ENCODE peak calls at places on chromosome 7, in four cellular contexts. C is left ventricle myocardium inferior, X is NB4, P is right atrium auricular region. M is an unnamed sample.

GRCh38 chr7:143884978-143885559 is 16.9 kb downstream of the TCAF1 start:
- DNase-seq in X (no peak), C (peak), P (no peak), M (no peak)

GRCh38 chr7:38565289-38565688 is 65.9 kb downstream of the AMPH start:
- DNase-seq in X (no peak), P (no peak), C (no peak), M (no peak)

GRCh38 chr7:91683823-91684222 is 196.7 kb downstream of the MTERF1 start:
- DNase-seq in C (no peak), X (peak), P (no peak), M (peak)

GRCh38 chr7:11751315-11751714 is 80.7 kb downstream of the THSD7A start:
- DNase-seq in C (no peak), P (no peak), X (no peak), M (no peak)

GRCh38 chr7:116327135-116327534 is 116.8 kb downstream of the TES start:
- DNase-seq in C (no peak), X (no peak), P (no peak), M (no peak)

GRCh38 chr7:50648570-50649169 is 83.5 kb upstream of the DDC start:
- DNase-seq in C (no peak), P (peak), X (no peak), M (no peak)

GRCh38 chr7:101362334-101363195 is at the start of gene COL26A1:
- DNase-seq in C (peak), P (no peak), X (no peak), M (no peak)

GRCh38 chr7:2037301-2037804 is 195.4 kb downstream of the MAD1L1 start:
- DNase-seq in C (peak), P (no peak), X (no peak), M (no peak)

GRCh38 chr7:95527033-95527775 is 41.5 kb downstream of the ASB4 start:
- DNase-seq in X (peak), P (no peak), C (no peak), M (peak)

GRCh38 chr7:111091623-111092370 is 870 bp downstream of the LRRN3 start:
- DNase-seq in C (no peak), P (no peak), X (no peak), M (no peak)

GRCh38 chr7:2757361-2757903 is 69.4 kb downstream of the AMZ1 start:
- DNase-seq in X (peak), P (no peak), C (peak), M (no peak)

GRCh38 chr7:94366827-94367226 is 27.9 kb upstream of the COL1A2 start:
- DNase-seq in C (no peak), P (no peak), X (no peak), M (no peak)

GRCh38 chr7:94366163-94366562 is 28.5 kb upstream of the COL1A2 start:
- DNase-seq in C (no peak), P (no peak), X (no peak), M (no peak)

GRCh38 chr7:94368371-94368791 is 26.3 kb upstream of the COL1A2 start:
- DNase-seq in C (no peak), X (no peak), P (no peak), M (peak)

GRCh38 chr7:94364816-94365215 is 29.9 kb upstream of the COL1A2 start:
- DNase-seq in P (no peak), C (no peak), X (no peak), M (no peak)

GRCh38 chr7:94367940-94368339 is 26.8 kb upstream of the COL1A2 start:
- DNase-seq in C (no peak), P (no peak), X (no peak), M (no peak)
- H3K4me3 ChIP-seq in C (peak), P (no peak), X (no peak), M (peak)

GRCh38 chr7:452230-452751 is 67.4 kb downstream of the PDGFA start:
- DNase-seq in C (no peak), X (no peak), P (no peak), M (no peak)

GRCh38 chr7:451255-452229 is 68.1 kb downstream of the PDGFA start:
- DNase-seq in C (no peak), P (no peak), X (no peak), M (no peak)

GRCh38 chr7:449249-450019 is 70.2 kb downstream of the PDGFA start:
- DNase-seq in P (no peak), X (no peak), C (no peak), M (no peak)

GRCh38 chr7:450036-450435 is 69.6 kb downstream of the PDGFA start:
- DNase-seq in X (no peak), P (no peak), C (no peak), M (no peak)

DNA sequence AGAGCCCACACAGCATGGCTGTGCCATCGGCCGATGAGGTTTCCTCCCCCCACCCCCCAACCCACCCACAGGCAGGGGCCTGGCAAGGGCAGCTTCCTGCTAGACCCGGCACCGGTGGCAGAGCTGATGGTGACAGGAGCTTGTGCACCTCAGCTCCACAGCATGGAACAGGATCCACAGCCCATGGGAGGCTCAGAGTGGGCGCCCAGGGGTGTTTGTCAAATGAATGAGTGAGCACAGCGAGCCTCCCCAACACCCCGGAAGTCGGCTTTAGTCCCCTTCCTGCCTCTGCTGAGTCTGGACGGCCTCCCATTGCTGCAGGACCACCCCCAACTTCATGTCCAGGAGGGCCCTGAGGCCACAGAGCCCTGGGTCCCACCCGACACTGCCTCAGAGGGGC is 68.9 kb downstream of the PDGFA start:
- DNase-seq in X (no peak), P (no peak), C (no peak), M (no peak)
- H3K4me3 ChIP-seq in X (no peak), P (no peak), C (no peak), M (no peak)

DNA sequence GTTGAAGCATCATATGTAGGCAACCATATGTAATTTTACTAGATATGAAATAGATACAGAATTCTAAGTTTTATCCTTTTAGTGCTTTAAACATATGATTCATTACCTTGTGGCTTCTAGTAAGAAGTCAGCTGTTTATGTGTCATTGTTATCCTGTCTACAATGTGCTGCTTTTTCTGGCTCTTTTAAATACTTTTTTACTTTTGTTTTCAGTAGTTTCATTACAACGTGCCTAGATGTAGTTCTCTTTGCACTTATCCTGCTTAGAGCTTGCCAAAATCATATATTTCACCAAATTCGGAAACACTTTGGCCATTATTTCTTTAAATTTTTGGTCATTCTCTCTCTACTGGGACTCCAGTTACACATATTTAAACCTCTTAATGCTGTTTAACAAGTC is 26.4 kb downstream of the YAE1 start:
- DNase-seq in X (no peak), C (no peak), P (no peak), M (no peak)
- H3K4me3 ChIP-seq in X (no peak), C (no peak), P (no peak), M (no peak)

DNA sequence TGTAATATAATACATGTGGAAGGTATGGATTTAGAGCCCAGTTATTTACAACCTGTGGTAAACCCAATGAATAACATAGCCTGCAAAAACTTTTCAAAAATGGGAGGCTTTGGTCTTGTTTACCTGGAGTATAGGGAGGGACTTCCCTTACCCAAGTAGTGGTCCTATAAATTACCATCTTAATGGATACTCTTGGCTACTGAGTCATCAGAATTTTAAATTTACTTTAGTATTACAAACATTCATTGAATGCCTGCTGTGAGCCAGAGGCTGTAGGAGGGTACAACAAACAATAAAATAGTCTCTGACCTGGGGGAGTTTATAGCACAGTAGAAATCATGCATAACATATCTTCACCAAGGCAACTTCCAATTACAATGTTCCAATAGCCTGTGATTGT is 365.1 kb downstream of the BBS9 start:
- DNase-seq in X (no peak), P (no peak), C (no peak), M (no peak)
- H3K4me3 ChIP-seq in X (no peak), P (no peak), C (no peak), M (no peak)

M was measured in skeletal muscle cell.